ENCODE peak calls at places on chromosome 15, in nine cellular contexts. One of them, this sample, is unnamed.

GRCh38 chr15:65877752-65878151 is 8.5 kb downstream of the RAB11A start:
- DNase-seq in Calu3: no peak
- DNase-seq in CD8-positive, alpha-beta T cell: no peak
- DNase-seq in neural crest cell: no peak
- DNase-seq in breast epithelium: no peak
- DNase-seq in AG04450: no peak
- DNase-seq in lower lobe of right lung: no peak
- DNase-seq in glutamatergic neuron: no peak
- DNase-seq in endothelial cell: no peak
- DNase-seq in this sample: no peak

GRCh38 chr15:48888209-48888608 is 10.3 kb downstream of the EID1 start:
- DNase-seq in CD8-positive, alpha-beta T cell: no peak
- DNase-seq in lower lobe of right lung: no peak
- DNase-seq in endothelial cell: no peak
- DNase-seq in Calu3: no peak
- DNase-seq in glutamatergic neuron: no peak
- DNase-seq in AG04450: no peak
- DNase-seq in breast epithelium: no peak
- DNase-seq in neural crest cell: no peak
- DNase-seq in this sample: no peak

GRCh38 chr15:90221251-90221900 is 12.4 kb downstream of the CIB1 start:
- DNase-seq in CD8-positive, alpha-beta T cell: no peak
- DNase-seq in neural crest cell: peak
- DNase-seq in AG04450: peak
- DNase-seq in glutamatergic neuron: peak
- DNase-seq in endothelial cell: peak
- DNase-seq in lower lobe of right lung: peak
- DNase-seq in breast epithelium: peak
- DNase-seq in Calu3: peak
- DNase-seq in this sample: peak

GRCh38 chr15:48360841-48361240 is 29.6 kb downstream of the DUT start:
- DNase-seq in glutamatergic neuron: no peak
- DNase-seq in endothelial cell: no peak
- DNase-seq in Calu3: peak
- DNase-seq in neural crest cell: no peak
- DNase-seq in breast epithelium: no peak
- DNase-seq in lower lobe of right lung: no peak
- DNase-seq in AG04450: no peak
- DNase-seq in CD8-positive, alpha-beta T cell: no peak
- DNase-seq in this sample: no peak

GRCh38 chr15:83917432-83917831 is 263.5 kb downstream of the ADAMTSL3 start:
- DNase-seq in AG04450: no peak
- DNase-seq in Calu3: no peak
- DNase-seq in lower lobe of right lung: no peak
- DNase-seq in glutamatergic neuron: no peak
- DNase-seq in CD8-positive, alpha-beta T cell: no peak
- DNase-seq in neural crest cell: no peak
- DNase-seq in breast epithelium: no peak
- DNase-seq in endothelial cell: no peak
- DNase-seq in this sample: no peak

GRCh38 chr15:100928632-100929280 is 9.6 kb downstream of the LRRK1 start:
- DNase-seq in glutamatergic neuron: no peak
- DNase-seq in CD8-positive, alpha-beta T cell: no peak
- DNase-seq in lower lobe of right lung: no peak
- DNase-seq in breast epithelium: no peak
- DNase-seq in endothelial cell: no peak
- DNase-seq in AG04450: no peak
- DNase-seq in neural crest cell: no peak
- DNase-seq in Calu3: peak
- DNase-seq in this sample: no peak

GRCh38 chr15:100516592-100517489 is 11.9 kb downstream of the CERS3 start:
- DNase-seq in lower lobe of right lung: no peak
- DNase-seq in breast epithelium: peak
- DNase-seq in CD8-positive, alpha-beta T cell: no peak
- DNase-seq in AG04450: no peak
- DNase-seq in Calu3: no peak
- DNase-seq in neural crest cell: no peak
- DNase-seq in glutamatergic neuron: no peak
- DNase-seq in endothelial cell: no peak
- DNase-seq in this sample: no peak

GRCh38 chr15:68504721-68505090 is 72.7 kb upstream of the ITGA11 start:
- DNase-seq in Calu3: no peak
- DNase-seq in CD8-positive, alpha-beta T cell: no peak
- DNase-seq in breast epithelium: no peak
- DNase-seq in endothelial cell: no peak
- DNase-seq in AG04450: no peak
- DNase-seq in neural crest cell: no peak
- DNase-seq in lower lobe of right lung: no peak
- DNase-seq in glutamatergic neuron: peak
- DNase-seq in this sample: no peak

GRCh38 chr15:59371458-59372351 is 966 bp downstream of the MYO1E start:
- DNase-seq in AG04450: no peak
- DNase-seq in CD8-positive, alpha-beta T cell: no peak
- DNase-seq in endothelial cell: peak
- DNase-seq in lower lobe of right lung: peak
- DNase-seq in Calu3: peak
- DNase-seq in breast epithelium: peak
- DNase-seq in glutamatergic neuron: peak
- DNase-seq in neural crest cell: no peak
- DNase-seq in this sample: no peak

GRCh38 chr15:68526784-68527183 is 52.0 kb upstream of the CORO2B start:
- DNase-seq in endothelial cell: no peak
- DNase-seq in CD8-positive, alpha-beta T cell: no peak
- DNase-seq in glutamatergic neuron: no peak
- DNase-seq in AG04450: no peak
- DNase-seq in breast epithelium: no peak
- DNase-seq in neural crest cell: no peak
- DNase-seq in Calu3: no peak
- DNase-seq in lower lobe of right lung: no peak
- DNase-seq in this sample: no peak

GRCh38 chr15:46222861-46223260 is 588.0 kb downstream of the SQOR start:
- DNase-seq in lower lobe of right lung: no peak
- DNase-seq in CD8-positive, alpha-beta T cell: no peak
- DNase-seq in AG04450: no peak
- DNase-seq in endothelial cell: no peak
- DNase-seq in glutamatergic neuron: no peak
- DNase-seq in breast epithelium: no peak
- DNase-seq in Calu3: no peak
- DNase-seq in neural crest cell: no peak
- DNase-seq in this sample: no peak

GRCh38 chr15:40906101-40906946 is 12.1 kb downstream of the VPS18 start:
- DNase-seq in AG04450: peak
- DNase-seq in neural crest cell: peak
- DNase-seq in lower lobe of right lung: peak
- DNase-seq in glutamatergic neuron: peak
- DNase-seq in endothelial cell: peak
- DNase-seq in Calu3: peak
- DNase-seq in CD8-positive, alpha-beta T cell: peak
- DNase-seq in breast epithelium: peak
- DNase-seq in this sample: peak

GRCh38 chr15:73318463-73319351 is 50.1 kb downstream of the HCN4 start:
- DNase-seq in lower lobe of right lung: no peak
- DNase-seq in breast epithelium: no peak
- DNase-seq in AG04450: no peak
- DNase-seq in CD8-positive, alpha-beta T cell: no peak
- DNase-seq in Calu3: no peak
- DNase-seq in neural crest cell: peak
- DNase-seq in glutamatergic neuron: peak
- DNase-seq in endothelial cell: peak
- DNase-seq in this sample: no peak

GRCh38 chr15:49637857-49638256 is 17.0 kb downstream of the DTWD1 start:
- DNase-seq in glutamatergic neuron: no peak
- DNase-seq in lower lobe of right lung: no peak
- DNase-seq in endothelial cell: no peak
- DNase-seq in AG04450: no peak
- DNase-seq in neural crest cell: no peak
- DNase-seq in breast epithelium: no peak
- DNase-seq in Calu3: no peak
- DNase-seq in CD8-positive, alpha-beta T cell: no peak
- DNase-seq in this sample: no peak

GRCh38 chr15:71136159-71137137 is 21.2 kb downstream of the THSD4 start:
- DNase-seq in neural crest cell: no peak
- DNase-seq in endothelial cell: no peak
- DNase-seq in AG04450: peak
- DNase-seq in CD8-positive, alpha-beta T cell: no peak
- DNase-seq in glutamatergic neuron: no peak
- DNase-seq in Calu3: peak
- DNase-seq in breast epithelium: no peak
- DNase-seq in lower lobe of right lung: no peak
- DNase-seq in this sample: peak

GRCh38 chr15:39667382-39668127 is 86.7 kb downstream of the THBS1 start:
- DNase-seq in lower lobe of right lung: no peak
- DNase-seq in glutamatergic neuron: no peak
- DNase-seq in breast epithelium: no peak
- DNase-seq in CD8-positive, alpha-beta T cell: no peak
- DNase-seq in endothelial cell: no peak
- DNase-seq in Calu3: no peak
- DNase-seq in neural crest cell: no peak
- DNase-seq in AG04450: no peak
- DNase-seq in this sample: no peak

GRCh38 chr15:96374494-96374893 is 44.0 kb downstream of the NR2F2 start:
- DNase-seq in endothelial cell: no peak
- DNase-seq in Calu3: no peak
- DNase-seq in breast epithelium: no peak
- DNase-seq in AG04450: no peak
- DNase-seq in neural crest cell: no peak
- DNase-seq in CD8-positive, alpha-beta T cell: no peak
- DNase-seq in glutamatergic neuron: no peak
- DNase-seq in lower lobe of right lung: no peak
- DNase-seq in this sample: no peak

GRCh38 chr15:62547584-62547983 is 382.5 kb upstream of the C2CD4B start:
- DNase-seq in Calu3: no peak
- DNase-seq in endothelial cell: no peak
- DNase-seq in lower lobe of right lung: no peak
- DNase-seq in CD8-positive, alpha-beta T cell: no peak
- DNase-seq in breast epithelium: no peak
- DNase-seq in glutamatergic neuron: no peak
- DNase-seq in neural crest cell: no peak
- DNase-seq in AG04450: no peak
- DNase-seq in this sample: no peak

GRCh38 chr15:93203036-93203435 is 114.0 kb upstream of the RGMA start:
- DNase-seq in glutamatergic neuron: no peak
- DNase-seq in breast epithelium: no peak
- DNase-seq in lower lobe of right lung: no peak
- DNase-seq in endothelial cell: no peak
- DNase-seq in neural crest cell: no peak
- DNase-seq in AG04450: no peak
- DNase-seq in Calu3: no peak
- DNase-seq in CD8-positive, alpha-beta T cell: no peak
- DNase-seq in this sample: no peak

GRCh38 chr15:93201940-93202339 is 112.9 kb upstream of the RGMA start:
- DNase-seq in Calu3: no peak
- DNase-seq in breast epithelium: no peak
- DNase-seq in AG04450: no peak
- DNase-seq in glutamatergic neuron: no peak
- DNase-seq in neural crest cell: no peak
- DNase-seq in endothelial cell: no peak
- DNase-seq in lower lobe of right lung: no peak
- DNase-seq in CD8-positive, alpha-beta T cell: no peak
- DNase-seq in this sample: no peak

GRCh38 chr15:93205413-93205812 is 116.4 kb upstream of the RGMA start:
- DNase-seq in glutamatergic neuron: no peak
- DNase-seq in CD8-positive, alpha-beta T cell: no peak
- DNase-seq in endothelial cell: no peak
- DNase-seq in AG04450: no peak
- DNase-seq in breast epithelium: no peak
- DNase-seq in Calu3: no peak
- DNase-seq in neural crest cell: no peak
- DNase-seq in lower lobe of right lung: no peak
- DNase-seq in this sample: no peak

GRCh38 chr15:93200448-93201226 is 111.6 kb upstream of the RGMA start:
- DNase-seq in Calu3: no peak
- DNase-seq in neural crest cell: no peak
- DNase-seq in endothelial cell: no peak
- DNase-seq in lower lobe of right lung: no peak
- DNase-seq in glutamatergic neuron: no peak
- DNase-seq in AG04450: no peak
- DNase-seq in breast epithelium: no peak
- DNase-seq in CD8-positive, alpha-beta T cell: no peak
- DNase-seq in this sample: no peak

GRCh38 chr15:93202405-93202804 is 113.4 kb upstream of the RGMA start:
- DNase-seq in CD8-positive, alpha-beta T cell: no peak
- DNase-seq in endothelial cell: no peak
- DNase-seq in neural crest cell: no peak
- DNase-seq in lower lobe of right lung: no peak
- DNase-seq in AG04450: no peak
- DNase-seq in Calu3: no peak
- DNase-seq in breast epithelium: no peak
- DNase-seq in glutamatergic neuron: no peak
- DNase-seq in this sample: no peak
- TF ChIP-seq CTCF in CD8-positive, alpha-beta T cell: no peak
- TF ChIP-seq CTCF in endothelial cell: no peak
- TF ChIP-seq CTCF in neural crest cell: no peak
- TF ChIP-seq CTCF in lower lobe of right lung: no peak
- TF ChIP-seq CTCF in AG04450: no peak
- TF ChIP-seq CTCF in Calu3: no peak
- TF ChIP-seq CTCF in breast epithelium: no peak
- TF ChIP-seq CTCF in glutamatergic neuron: no peak
- TF ChIP-seq CTCF in this sample: no peak

DNA sequence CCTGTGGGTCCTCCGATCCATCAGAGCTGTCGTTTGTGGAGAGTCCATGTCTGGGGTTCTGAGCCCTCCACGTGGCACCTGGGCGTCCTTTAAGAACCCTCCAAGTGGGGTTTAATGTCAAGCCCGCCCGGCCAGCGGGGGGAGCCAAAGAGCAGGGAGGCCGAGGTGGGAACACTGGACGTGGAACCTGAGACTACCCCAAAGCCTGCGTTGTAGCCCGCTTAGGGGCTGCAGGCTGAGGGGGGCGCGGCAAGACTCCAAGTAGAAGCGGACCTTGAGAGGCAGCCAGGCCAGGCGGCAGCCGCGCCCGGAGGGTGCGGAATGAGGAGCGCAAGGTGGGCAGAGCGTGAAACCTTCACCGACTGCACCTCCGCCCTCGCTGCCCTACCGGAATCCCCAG is 126.2 kb upstream of the ATP10A start:
- DNase-seq in breast epithelium: no peak
- DNase-seq in lower lobe of right lung: no peak
- DNase-seq in glutamatergic neuron: no peak
- DNase-seq in CD8-positive, alpha-beta T cell: no peak
- DNase-seq in endothelial cell: peak
- DNase-seq in neural crest cell: no peak
- DNase-seq in AG04450: no peak
- DNase-seq in Calu3: no peak
- DNase-seq in this sample: no peak
- TF ChIP-seq CTCF in breast epithelium: no peak
- TF ChIP-seq CTCF in lower lobe of right lung: no peak
- TF ChIP-seq CTCF in glutamatergic neuron: peak
- TF ChIP-seq CTCF in CD8-positive, alpha-beta T cell: no peak
- TF ChIP-seq CTCF in endothelial cell: peak
- TF ChIP-seq CTCF in neural crest cell: no peak
- TF ChIP-seq CTCF in AG04450: no peak
- TF ChIP-seq CTCF in Calu3: no peak
- TF ChIP-seq CTCF in this sample: peak

GRCh38 chr15:43483306-43484128 is 9.4 kb downstream of the TP53BP1 start:
- DNase-seq in breast epithelium: no peak
- DNase-seq in AG04450: no peak
- DNase-seq in neural crest cell: no peak
- DNase-seq in Calu3: no peak
- DNase-seq in CD8-positive, alpha-beta T cell: no peak
- DNase-seq in lower lobe of right lung: no peak
- DNase-seq in endothelial cell: no peak
- DNase-seq in glutamatergic neuron: no peak
- DNase-seq in this sample: peak
- TF ChIP-seq CTCF in breast epithelium: no peak
- TF ChIP-seq CTCF in AG04450: peak
- TF ChIP-seq CTCF in neural crest cell: peak
- TF ChIP-seq CTCF in Calu3: no peak
- TF ChIP-seq CTCF in CD8-positive, alpha-beta T cell: no peak
- TF ChIP-seq CTCF in lower lobe of right lung: peak
- TF ChIP-seq CTCF in endothelial cell: no peak
- TF ChIP-seq CTCF in glutamatergic neuron: no peak
- TF ChIP-seq CTCF in this sample: peak

GRCh38 chr15:66986951-66987350 is 78.5 kb upstream of the SMAD3 start:
- DNase-seq in Calu3: no peak
- DNase-seq in CD8-positive, alpha-beta T cell: no peak
- DNase-seq in AG04450: no peak
- DNase-seq in endothelial cell: no peak
- DNase-seq in lower lobe of right lung: no peak
- DNase-seq in glutamatergic neuron: no peak
- DNase-seq in breast epithelium: no peak
- DNase-seq in neural crest cell: no peak
- DNase-seq in this sample: no peak
- TF ChIP-seq CTCF in Calu3: no peak
- TF ChIP-seq CTCF in CD8-positive, alpha-beta T cell: no peak
- TF ChIP-seq CTCF in AG04450: no peak
- TF ChIP-seq CTCF in endothelial cell: no peak
- TF ChIP-seq CTCF in lower lobe of right lung: no peak
- TF ChIP-seq CTCF in glutamatergic neuron: no peak
- TF ChIP-seq CTCF in breast epithelium: no peak
- TF ChIP-seq CTCF in neural crest cell: no peak
- TF ChIP-seq CTCF in this sample: no peak